ENCODE peak calls at places on chromosomes 2 and 18, in four cellular contexts. V, I, B and J are unnamed samples.

GRCh38 chr2:182115258-182115657 is 129.6 kb downstream of the PPP1R1C start:
- DNase-seq in V (no peak), I (no peak), B (no peak), J (no peak)

GRCh38 chr18:31243740-31244512 is 74.0 kb upstream of the DSG1 start:
- DNase-seq in I (no peak), B (peak; percentile 97), V (no peak), J (no peak)

GRCh38 chr2:239721531-239721930 is 303.6 kb downstream of the NDUFA10 start:
- DNase-seq in V (no peak), B (no peak), I (no peak), J (no peak)

GRCh38 chr2:106886916-106887758 is 1.2 kb upstream of the ST6GAL2 start:
- DNase-seq in B (no peak), V (peak; percentile 34), I (no peak), J (peak; percentile 81)

GRCh38 chr2:28390857-28391563 is 1.6 kb upstream of the FOSL2 start:
- DNase-seq in B (no peak), V (peak; percentile 72), I (peak; percentile 26), J (peak; percentile 51)

GRCh38 chr18:58292675-58293074 is 248.6 kb downstream of the NEDD4L start:
- DNase-seq in V (no peak), B (no peak), I (no peak), J (no peak)

GRCh38 chr2:191795711-191796110 is 51.2 kb downstream of the CAVIN2 start:
- DNase-seq in V (no peak), B (no peak), I (no peak), J (no peak)

GRCh38 chr2:9770308-9771100 is 72.8 kb upstream of the TAF1B start:
- DNase-seq in B (peak; percentile 76), V (peak; percentile 91), I (peak; percentile 78), J (peak; percentile 77)

GRCh38 chr18:59311631-59312030 is 6.8 kb downstream of the CPLX4 start:
- DNase-seq in V (no peak), I (no peak), B (no peak), J (no peak)

GRCh38 chr2:172281648-172282576 is 145.5 kb upstream of the ITGA6 start:
- DNase-seq in V (no peak), I (no peak), B (no peak), J (no peak)

GRCh38 chr2:119306196-119306590 is 60.4 kb downstream of the C2orf76 start:
- DNase-seq in B (no peak), I (no peak), V (no peak), J (no peak)

GRCh38 chr2:168210898-168211570 is 36.4 kb downstream of the STK39 start:
- DNase-seq in V (peak; percentile 67), I (no peak), B (peak; percentile 88), J (no peak)

GRCh38 chr2:28413896-28414290 is 21.2 kb downstream of the FOSL2 start:
- DNase-seq in B (no peak), I (no peak), V (no peak), J (no peak)

GRCh38 chr2:27154990-27155615 is 6.3 kb downstream of the TCF23 start:
- DNase-seq in V (no peak), B (no peak), I (no peak), J (no peak)

GRCh38 chr2:216341151-216341550 is 31.1 kb downstream of the MARCHF4 start:
- DNase-seq in B (no peak), I (no peak), V (no peak), J (no peak)

GRCh38 chr2:127913808-127914457 is 28.2 kb upstream of the AMMECR1L start:
- DNase-seq in B (no peak), V (peak; percentile 31), I (no peak), J (no peak)

GRCh38 chr18:59085797-59086196 is 53.9 kb upstream of the SEC11C start:
- DNase-seq in V (no peak), I (no peak), B (no peak), J (no peak)

GRCh38 chr18:56189615-56190014 is 448.8 kb downstream of the TXNL1 start:
- DNase-seq in B (no peak), V (no peak), I (peak; percentile 13), J (no peak)

GRCh38 chr2:238009563-238009962 is 42.7 kb downstream of the UBE2F start:
- DNase-seq in V (no peak), I (no peak), B (peak; percentile 62), J (no peak)

GRCh38 chr2:112980537-112980936 is 2.7 kb downstream of the IL36G start:
- DNase-seq in V (no peak), B (no peak), I (no peak), J (no peak)

GRCh38 chr2:237182422-237183123 is 96.9 kb downstream of the COPS8 start:
- DNase-seq in V (no peak), I (no peak), B (no peak), J (no peak)

GRCh38 chr2:12441750-12442626 is 274.7 kb upstream of the TRIB2 start:
- DNase-seq in I (peak; percentile 18), V (no peak), B (no peak), J (no peak)

GRCh38 chr2:133753665-133754064 is 185.4 kb upstream of the NCKAP5 start:
- DNase-seq in B (no peak), I (no peak), V (no peak), J (no peak)

GRCh38 chr2:229416116-229416694 is 145.1 kb upstream of the PID1 start:
- DNase-seq in V (no peak), B (no peak), I (no peak), J (no peak)

GRCh38 chr18:54222922-54223567 is 1.4 kb downstream of the MBD2 start:
- DNase-seq in V (no peak), I (no peak), B (peak; percentile 25), J (no peak)

GRCh38 chr18:28164772-28165483 is 12.0 kb downstream of the CDH2 start:
- DNase-seq in I (no peak), V (no peak), B (no peak), J (no peak)

GRCh38 chr18:28159055-28159454 is 17.9 kb downstream of the CDH2 start:
- DNase-seq in I (no peak), V (no peak), B (no peak), J (no peak)

GRCh38 chr18:28161608-28162599 is 15.0 kb downstream of the CDH2 start:
- DNase-seq in I (no peak), B (peak; percentile 46), V (no peak), J (no peak)

GRCh38 chr18:28167835-28168349 is 9.0 kb downstream of the CDH2 start:
- DNase-seq in B (peak; percentile 82), I (no peak), V (no peak), J (no peak)

GRCh38 chr18:28163201-28163778 is 13.6 kb downstream of the CDH2 start:
- DNase-seq in V (no peak), B (no peak), I (no peak), J (no peak)
- TF ChIP-seq NR3C1 in V (no peak), B (no peak), I (no peak), J (no peak)

DNA sequence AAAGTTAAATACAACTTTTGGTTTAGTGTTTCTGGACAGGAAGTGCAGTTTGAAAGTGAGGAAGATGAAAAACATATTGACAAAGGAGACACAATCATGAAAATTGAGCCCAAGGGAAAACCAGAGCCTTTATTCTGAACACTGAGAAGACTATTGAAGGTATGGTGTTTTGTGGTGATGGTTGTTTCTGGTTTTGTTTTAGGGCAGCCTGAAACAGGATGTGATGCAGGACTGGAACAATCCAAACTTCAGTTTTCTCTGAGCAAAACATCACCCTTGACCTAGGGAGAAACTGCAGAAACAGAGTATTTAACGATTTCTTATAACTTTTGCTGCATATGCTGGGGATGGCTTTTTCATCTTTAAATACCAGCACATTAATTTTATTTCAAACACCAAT is 76.6 kb upstream of the RFX8 start:
- DNase-seq in B (no peak), V (no peak), I (no peak), J (no peak)
- TF ChIP-seq NR3C1 in B (no peak), V (no peak), I (no peak), J (no peak)

GRCh38 chr2:60282886-60283285 is 270.6 kb downstream of the BCL11A start:
- DNase-seq in B (no peak), V (no peak), I (no peak), J (no peak)
- TF ChIP-seq NR3C1 in B (no peak), V (no peak), I (no peak), J (no peak)

GRCh38 chr18:70197844-70198243 is 7.6 kb downstream of the RTTN start:
- DNase-seq in I (no peak), V (no peak), B (no peak), J (no peak)

GRCh38 chr18:70194227-70194890 is 11.1 kb downstream of the RTTN start:
- DNase-seq in V (no peak), B (no peak), I (no peak), J (no peak)

GRCh38 chr18:70197042-70197441 is 8.4 kb downstream of the RTTN start:
- DNase-seq in V (no peak), B (no peak), I (no peak), J (no peak)

GRCh38 chr18:70195014-70195614 is 10.4 kb downstream of the RTTN start:
- DNase-seq in B (no peak), V (no peak), I (no peak), J (no peak)

GRCh38 chr18:70195852-70196434 is 9.5 kb downstream of the RTTN start:
- DNase-seq in I (peak; percentile 16), B (peak; percentile 35), V (peak; percentile 10), J (peak; percentile 10)
- TF ChIP-seq NR3C1 in I (no peak), B (no peak), V (no peak), J (no peak)

GRCh38 chr18:50749945-50750344 is 69.9 kb downstream of the MRO start:
- DNase-seq in V (no peak), B (no peak), I (no peak), J (no peak)

GRCh38 chr18:50750546-50750945 is 69.3 kb downstream of the MRO start:
- DNase-seq in V (no peak), B (no peak), I (no peak), J (no peak)

GRCh38 chr18:50747849-50748242 is 72.0 kb downstream of the MRO start:
- DNase-seq in I (no peak), B (no peak), V (no peak), J (no peak)

GRCh38 chr18:50749421-50749820 is 70.4 kb downstream of the MRO start:
- DNase-seq in I (no peak), B (no peak), V (no peak), J (no peak)

GRCh38 chr18:50748243-50749229 is 71.3 kb downstream of the MRO start:
- DNase-seq in B (no peak), V (no peak), I (no peak), J (peak; percentile 38)
- TF ChIP-seq NR3C1 in B (no peak), V (no peak), I (no peak), J (no peak)

GRCh38 chr2:151438506-151438905 is 28.8 kb downstream of the RIF1 start:
- DNase-seq in B (no peak), I (no peak), V (no peak), J (no peak)

GRCh38 chr2:151439127-151439526 is 29.4 kb downstream of the RIF1 start:
- DNase-seq in B (no peak), I (no peak), V (no peak), J (no peak)

GRCh38 chr2:151437630-151438029 is 27.9 kb downstream of the RIF1 start:
- DNase-seq in I (no peak), V (no peak), B (no peak), J (no peak)
- TF ChIP-seq NR3C1 in I (no peak), V (no peak), B (no peak), J (no peak)